ENCODE peak calls at places on chromosome 18, in six cellular contexts. X is HCT116, Z is hepatocyte, T is astrocyte, P is heart right ventricle, L is heart left ventricle. C is an unnamed sample. For H3K9me3 and H3K4me1, the result is how much of the 10 kb centered on the place peaks cover.

GRCh38 chr18:36769172-36769571 is 59.6 kb downstream of the TPGS2 start:
- DNase-seq in X (no peak), Z (no peak), T (peak), P (no peak), L (no peak), C (no peak)

GRCh38 chr18:46320928-46321855 is 217.0 kb downstream of the HAUS1 start:
- DNase-seq in X (no peak), Z (no peak), T (peak), P (no peak), L (no peak), C (no peak)

GRCh38 chr18:22279741-22280452 is 110.5 kb downstream of the GATA6 start:
- DNase-seq in X (no peak), Z (no peak), T (peak), P (no peak), L (no peak), C (no peak)

GRCh38 chr18:78819926-78820834 is 159.4 kb upstream of the SALL3 start:
- DNase-seq in X (no peak), Z (no peak), T (no peak), P (no peak), L (no peak), C (no peak)

GRCh38 chr18:33755918-33756590 is 178.0 kb downstream of the ASXL3 start:
- DNase-seq in X (no peak), Z (peak), T (peak), P (no peak), L (no peak), C (no peak)

GRCh38 chr18:35045121-35045520 is 3.9 kb downstream of the MAPRE2 start:
- DNase-seq in X (no peak), Z (peak), T (no peak), P (no peak), L (no peak), C (peak)

GRCh38 chr18:28412521-28412920 is 235.6 kb upstream of the CDH2 start:
- DNase-seq in X (no peak), Z (no peak), T (peak), P (no peak), L (no peak), C (no peak)

GRCh38 chr18:8603663-8604520 is 5.3 kb upstream of the RAB12 start:
- DNase-seq in X (no peak), Z (no peak), T (no peak), P (no peak), L (no peak), C (no peak)

GRCh38 chr18:7116001-7116831 is 1.4 kb downstream of the LAMA1 start:
- DNase-seq in X (no peak), Z (peak), T (peak), P (no peak), L (no peak), C (no peak)

GRCh38 chr18:7590800-7591560 is 23.9 kb downstream of the PTPRM start:
- DNase-seq in X (no peak), Z (no peak), T (no peak), P (no peak), L (no peak), C (no peak)

GRCh38 chr18:23012249-23012648 is 79.1 kb downstream of the RBBP8 start:
- DNase-seq in X (no peak), Z (no peak), T (no peak), P (no peak), L (no peak), C (no peak)

GRCh38 chr18:22846088-22846683 is 86.9 kb upstream of the RBBP8 start:
- DNase-seq in X (peak), Z (peak), T (no peak), P (no peak), L (no peak), C (no peak)

GRCh38 chr18:3593381-3593903 is 143.5 kb downstream of the TGIF1 start:
- DNase-seq in X (no peak), Z (no peak), T (peak), P (no peak), L (no peak), C (peak)

GRCh38 chr18:23814977-23815614 is 125.8 kb downstream of the LAMA3 start:
- DNase-seq in X (no peak), Z (no peak), T (no peak), P (peak), L (peak), C (no peak)

GRCh38 chr18:37564796-37565137 is 831 bp downstream of the CELF4 start:
- DNase-seq in X (no peak), Z (peak), T (peak), P (peak), L (peak), C (no peak)

GRCh38 chr18:48545690-48546365 is 7.0 kb downstream of the CTIF start:
- DNase-seq in X (no peak), Z (peak), T (peak), P (peak), L (peak), C (peak)

GRCh38 chr18:62436636-62437519 is 85.9 kb upstream of the ZCCHC2 start:
- DNase-seq in X (no peak), Z (peak), T (peak), P (peak), L (peak), C (no peak)

GRCh38 chr18:48592540-48592939 is 53.7 kb downstream of the CTIF start:
- DNase-seq in X (no peak), Z (no peak), T (no peak), P (no peak), L (no peak), C (peak)

GRCh38 chr18:31978616-31979015 is 35.7 kb upstream of the TRAPPC8 start:
- DNase-seq in X (no peak), Z (no peak), T (no peak), P (no peak), L (no peak), C (no peak)

GRCh38 chr18:31977270-31977872 is 34.4 kb upstream of the TRAPPC8 start:
- DNase-seq in X (peak), Z (peak), T (peak), P (no peak), L (peak), C (peak)

GRCh38 chr18:31979714-31980113 is 36.8 kb upstream of the TRAPPC8 start:
- DNase-seq in X (no peak), Z (no peak), T (no peak), P (no peak), L (no peak), C (no peak)

GRCh38 chr18:31973929-31974546 is 31.1 kb upstream of the TRAPPC8 start:
- DNase-seq in X (no peak), Z (no peak), T (no peak), P (no peak), L (no peak), C (no peak)

GRCh38 chr18:31976242-31976641 is 33.3 kb upstream of the TRAPPC8 start:
- DNase-seq in X (no peak), Z (no peak), T (no peak), P (no peak), L (no peak), C (no peak)
- H3K9me3 ChIP-seq in X (under half), Z (under half), T (under half), P (under half), L (under half), C (under half)

GRCh38 chr18:10453885-10454772 is at the start of gene APCDD1:
- DNase-seq in X (no peak), Z (peak), T (no peak), P (peak), L (peak), C (no peak)

GRCh38 chr18:10455726-10456453 is 1.5 kb downstream of the APCDD1 start:
- DNase-seq in X (no peak), Z (peak), T (no peak), P (no peak), L (no peak), C (no peak)

GRCh38 chr18:10453261-10453884 is 1.1 kb upstream of the APCDD1 start:
- DNase-seq in X (no peak), Z (no peak), T (no peak), P (no peak), L (no peak), C (no peak)

GRCh38 chr18:10456718-10457499 is 2.5 kb downstream of the APCDD1 start:
- DNase-seq in X (no peak), Z (no peak), T (no peak), P (no peak), L (no peak), C (no peak)

GRCh38 chr18:10454800-10455550 is 540 bp downstream of the APCDD1 start:
- DNase-seq in X (no peak), Z (peak), T (no peak), P (peak), L (no peak), C (no peak)
- TF ChIP-seq CTCF in X (no peak), Z (no peak), T (no peak), P (no peak), L (no peak), C (no peak)

GRCh38 chr18:13236411-13236810 is 17.9 kb downstream of the LDLRAD4 start:
- DNase-seq in X (no peak), Z (no peak), T (no peak), P (no peak), L (no peak), C (no peak)
- H3K4me1 ChIP-seq in X (under half), Z (under half), T (under half), P (under half), L (half or more), C (under half)

GRCh38 chr18:79896746-79897145 is 54.7 kb downstream of the SLC66A2 start:
- DNase-seq in X (no peak), Z (no peak), T (no peak), P (no peak), L (no peak), C (no peak)

GRCh38 chr18:79900610-79901570 is 50.6 kb downstream of the SLC66A2 start:
- DNase-seq in X (no peak), Z (no peak), T (no peak), P (no peak), L (peak), C (no peak)

GRCh38 chr18:79897940-79898625 is 53.4 kb downstream of the SLC66A2 start:
- DNase-seq in X (no peak), Z (no peak), T (no peak), P (no peak), L (no peak), C (no peak)

GRCh38 chr18:79899609-79900435 is 51.6 kb downstream of the SLC66A2 start:
- DNase-seq in X (no peak), Z (no peak), T (no peak), P (no peak), L (peak), C (no peak)

DNA sequence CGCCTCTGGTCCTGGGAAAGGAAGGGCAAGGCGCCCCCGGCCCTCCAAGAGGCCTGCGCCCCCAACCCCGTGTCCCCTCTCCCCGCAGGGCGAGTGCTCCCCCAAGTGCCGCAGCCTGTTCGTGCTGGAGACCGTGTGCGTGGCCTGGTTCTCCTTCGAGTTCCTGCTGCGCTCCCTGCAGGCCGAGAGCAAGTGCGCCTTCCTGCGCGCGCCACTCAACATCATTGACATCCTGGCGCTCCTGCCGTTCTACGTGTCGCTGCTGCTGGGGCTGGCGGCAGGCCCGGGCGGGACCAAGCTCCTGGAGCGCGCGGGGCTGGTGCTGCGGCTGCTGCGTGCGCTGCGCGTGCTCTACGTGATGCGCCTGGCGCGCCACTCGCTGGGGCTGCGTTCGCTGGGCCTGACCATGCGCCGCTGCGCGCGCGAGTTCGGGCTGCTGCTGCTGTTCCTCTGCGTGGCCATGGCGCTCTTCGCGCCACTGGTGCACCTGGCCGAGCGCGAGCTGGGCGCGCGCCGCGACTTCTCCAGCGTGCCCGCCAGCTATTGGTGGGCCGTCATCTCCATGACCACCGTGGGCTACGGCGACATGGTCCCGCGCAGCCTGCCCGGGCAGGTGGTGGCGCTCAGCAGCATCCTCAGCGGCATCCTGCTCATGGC is 52.4 kb downstream of the SLC66A2 start:
- DNase-seq in X (no peak), Z (no peak), T (no peak), P (no peak), L (peak), C (no peak)
- H3K9me3 ChIP-seq in X (under half), Z (under half), T (under half), P (under half), L (under half), C (under half)

GRCh38 chr18:26840965-26841364 is 24.5 kb downstream of the AQP4 start:
- DNase-seq in X (no peak), Z (no peak), T (no peak), P (no peak), L (no peak), C (no peak)
- TF ChIP-seq CTCF in X (peak), Z (no peak), T (no peak), P (no peak), L (no peak), C (peak)

C was measured in BE2C.